ENCODE peak calls at places on chromosomes 6 and 20, in five cellular contexts. One of them, this sample, is unnamed.

GRCh38 chr6:128310061-128310460 is 210.3 kb downstream of the PTPRK start:
- DNase-seq in NCI-H460: no peak
- DNase-seq in NCI-H2029: no peak
- DNase-seq in ureter: no peak
- DNase-seq in activated CD4-positive, alpha-beta T cell treated with anti-CD3 and anti-CD28 coated beads, Interleukin-2, amount 50 U/mL, for 1 hour: no peak
- DNase-seq in this sample: no peak

GRCh38 chr20:20611165-20611564 is 101.3 kb downstream of the RALGAPA2 start:
- DNase-seq in NCI-H460: no peak
- DNase-seq in NCI-H2029: no peak
- DNase-seq in ureter: no peak
- DNase-seq in activated CD4-positive, alpha-beta T cell treated with anti-CD3 and anti-CD28 coated beads, Interleukin-2, amount 50 U/mL, for 1 hour: no peak
- DNase-seq in this sample: no peak

GRCh38 chr20:44224651-44225050 is 14.1 kb upstream of the OSER1 start:
- DNase-seq in NCI-H460: no peak
- DNase-seq in NCI-H2029: no peak
- DNase-seq in ureter: no peak
- DNase-seq in activated CD4-positive, alpha-beta T cell treated with anti-CD3 and anti-CD28 coated beads, Interleukin-2, amount 50 U/mL, for 1 hour: no peak
- DNase-seq in this sample: no peak

GRCh38 chr6:132404736-132405135 is 3.5 kb upstream of the MOXD1 start:
- DNase-seq in NCI-H460: no peak
- DNase-seq in NCI-H2029: no peak
- DNase-seq in ureter: no peak
- DNase-seq in activated CD4-positive, alpha-beta T cell treated with anti-CD3 and anti-CD28 coated beads, Interleukin-2, amount 50 U/mL, for 1 hour: no peak
- DNase-seq in this sample: no peak

GRCh38 chr20:59453634-59454241 is 150.6 kb upstream of the PHACTR3 start:
- DNase-seq in NCI-H460: no peak
- DNase-seq in NCI-H2029: no peak
- DNase-seq in ureter: no peak
- DNase-seq in activated CD4-positive, alpha-beta T cell treated with anti-CD3 and anti-CD28 coated beads, Interleukin-2, amount 50 U/mL, for 1 hour: no peak
- DNase-seq in this sample: no peak

GRCh38 chr6:4291453-4292403 is 156.4 kb upstream of the ECI2 start:
- DNase-seq in NCI-H460: no peak
- DNase-seq in NCI-H2029: no peak
- DNase-seq in ureter: no peak
- DNase-seq in activated CD4-positive, alpha-beta T cell treated with anti-CD3 and anti-CD28 coated beads, Interleukin-2, amount 50 U/mL, for 1 hour: no peak
- DNase-seq in this sample: no peak

GRCh38 chr6:30206799-30207618 is 6.2 kb downstream of the TRIM26 start:
- DNase-seq in NCI-H460: no peak
- DNase-seq in NCI-H2029: no peak
- DNase-seq in ureter: no peak
- DNase-seq in activated CD4-positive, alpha-beta T cell treated with anti-CD3 and anti-CD28 coated beads, Interleukin-2, amount 50 U/mL, for 1 hour: no peak
- DNase-seq in this sample: peak

GRCh38 chr20:14134004-14134403 is 138.7 kb downstream of the MACROD2 start:
- DNase-seq in NCI-H460: no peak
- DNase-seq in NCI-H2029: no peak
- DNase-seq in ureter: no peak
- DNase-seq in activated CD4-positive, alpha-beta T cell treated with anti-CD3 and anti-CD28 coated beads, Interleukin-2, amount 50 U/mL, for 1 hour: no peak
- DNase-seq in this sample: peak

GRCh38 chr6:42735976-42736375 is 9.9 kb downstream of the TBCC start:
- DNase-seq in NCI-H460: no peak
- DNase-seq in NCI-H2029: no peak
- DNase-seq in ureter: no peak
- DNase-seq in activated CD4-positive, alpha-beta T cell treated with anti-CD3 and anti-CD28 coated beads, Interleukin-2, amount 50 U/mL, for 1 hour: no peak
- DNase-seq in this sample: no peak

GRCh38 chr6:2802521-2803060 is 37.4 kb downstream of the WRNIP1 start:
- DNase-seq in NCI-H460: no peak
- DNase-seq in NCI-H2029: no peak
- DNase-seq in ureter: no peak
- DNase-seq in activated CD4-positive, alpha-beta T cell treated with anti-CD3 and anti-CD28 coated beads, Interleukin-2, amount 50 U/mL, for 1 hour: no peak
- DNase-seq in this sample: no peak

GRCh38 chr20:44918342-44918741 is 8.5 kb downstream of the PABPC1L start:
- DNase-seq in NCI-H460: no peak
- DNase-seq in NCI-H2029: no peak
- DNase-seq in ureter: no peak
- DNase-seq in activated CD4-positive, alpha-beta T cell treated with anti-CD3 and anti-CD28 coated beads, Interleukin-2, amount 50 U/mL, for 1 hour: no peak
- DNase-seq in this sample: no peak

GRCh38 chr6:107318100-107318736 is 141.1 kb downstream of the PDSS2 start:
- DNase-seq in NCI-H460: peak
- DNase-seq in NCI-H2029: peak
- DNase-seq in ureter: peak
- DNase-seq in activated CD4-positive, alpha-beta T cell treated with anti-CD3 and anti-CD28 coated beads, Interleukin-2, amount 50 U/mL, for 1 hour: peak
- DNase-seq in this sample: peak

GRCh38 chr6:8579372-8579771 is 144.0 kb upstream of the SLC35B3 start:
- DNase-seq in NCI-H460: no peak
- DNase-seq in NCI-H2029: peak
- DNase-seq in ureter: no peak
- DNase-seq in activated CD4-positive, alpha-beta T cell treated with anti-CD3 and anti-CD28 coated beads, Interleukin-2, amount 50 U/mL, for 1 hour: no peak
- DNase-seq in this sample: no peak

GRCh38 chr20:17648782-17649730 is 33.0 kb downstream of the RRBP1 start:
- DNase-seq in NCI-H460: no peak
- DNase-seq in NCI-H2029: peak
- DNase-seq in ureter: no peak
- DNase-seq in activated CD4-positive, alpha-beta T cell treated with anti-CD3 and anti-CD28 coated beads, Interleukin-2, amount 50 U/mL, for 1 hour: peak
- DNase-seq in this sample: peak

GRCh38 chr6:111676383-111676782 is 70.7 kb upstream of the TRAF3IP2 start:
- DNase-seq in NCI-H460: no peak
- DNase-seq in NCI-H2029: no peak
- DNase-seq in ureter: no peak
- DNase-seq in activated CD4-positive, alpha-beta T cell treated with anti-CD3 and anti-CD28 coated beads, Interleukin-2, amount 50 U/mL, for 1 hour: no peak
- DNase-seq in this sample: no peak

GRCh38 chr6:35328108-35328723 is 14.1 kb upstream of the PPARD start:
- DNase-seq in NCI-H460: no peak
- DNase-seq in NCI-H2029: no peak
- DNase-seq in ureter: no peak
- DNase-seq in activated CD4-positive, alpha-beta T cell treated with anti-CD3 and anti-CD28 coated beads, Interleukin-2, amount 50 U/mL, for 1 hour: no peak
- DNase-seq in this sample: no peak